ENCODE peak calls at places on chromosomes 2 and 18, in five cellular contexts. Q is ovary, K is colonic mucosa, R is left ventricle myocardium inferior, G is fibroblast of lung. I is an unnamed sample. For H3K4me1, the result is how much of the 10 kb centered on the place peaks cover.

GRCh38 chr2:31397099-31397498 is 17.4 kb downstream of the XDH start:
- DNase-seq in K (no peak), R (peak), G (no peak), Q (no peak), I (no peak)

GRCh38 chr2:75241696-75242095 is 42.4 kb upstream of the TACR1 start:
- DNase-seq in G (peak), Q (no peak), K (no peak), R (no peak), I (no peak)

GRCh38 chr2:217016829-217017228 is 157.0 kb upstream of the TNP1 start:
- DNase-seq in R (peak), Q (no peak), K (no peak), G (no peak), I (no peak)

GRCh38 chr2:52000156-52000855 is 968.4 kb upstream of the NRXN1 start:
- DNase-seq in K (no peak), Q (no peak), G (peak), R (no peak), I (no peak)

GRCh38 chr2:74513605-74514367 is 464 bp upstream of the TLX2 start:
- DNase-seq in Q (no peak), K (no peak), G (no peak), R (no peak), I (no peak)

GRCh38 chr2:122001441-122001874 is 246.0 kb downstream of the TSN start:
- DNase-seq in Q (no peak), G (no peak), R (no peak), K (no peak), I (no peak)

GRCh38 chr2:69731575-69731974 is 10.4 kb upstream of the ANXA4 start:
- DNase-seq in G (no peak), R (no peak), K (no peak), Q (no peak), I (no peak)

GRCh38 chr2:68827681-68828080 is 43.5 kb downstream of the BMP10 start:
- DNase-seq in Q (no peak), K (no peak), R (no peak), G (peak), I (no peak)

GRCh38 chr2:221100467-221101089 is 471.5 kb downstream of the EPHA4 start:
- DNase-seq in Q (no peak), K (no peak), G (no peak), R (no peak), I (no peak)

GRCh38 chr2:17518212-17519154 is at the start of gene RAD51AP2:
- DNase-seq in G (peak), K (peak), Q (peak), R (peak), I (peak)

GRCh38 chr2:167438206-167438605 is 549.9 kb downstream of the XIRP2 start:
- DNase-seq in G (peak), R (no peak), K (peak), Q (no peak), I (no peak)

GRCh38 chr2:226953206-226953605 is 117.4 kb downstream of the RHBDD1 start:
- DNase-seq in R (no peak), Q (no peak), K (no peak), G (peak), I (peak)

GRCh38 chr18:35172451-35173035 is 68.3 kb upstream of the ZNF397 start:
- DNase-seq in Q (no peak), G (peak), R (no peak), K (no peak), I (no peak)

GRCh38 chr2:135688978-135689377 is 52.7 kb upstream of the UBXN4 start:
- DNase-seq in R (no peak), K (no peak), G (no peak), Q (no peak), I (no peak)

GRCh38 chr2:190574169-190574568 is 39.6 kb upstream of the NEMP2 start:
- DNase-seq in Q (no peak), R (no peak), G (peak), K (no peak), I (no peak)

GRCh38 chr2:165840333-165840958 is 46.4 kb upstream of the GALNT3 start:
- DNase-seq in K (no peak), R (no peak), G (no peak), Q (no peak), I (no peak)

GRCh38 chr2:241135737-241136136 is 13.5 kb downstream of the PASK start:
- DNase-seq in K (no peak), R (no peak), G (no peak), Q (no peak), I (no peak)

GRCh38 chr2:240393831-240394410 is 41.5 kb upstream of the GPC1 start:
- DNase-seq in G (peak), K (no peak), Q (no peak), R (no peak), I (no peak)

GRCh38 chr2:63842149-63843061 is 709 bp downstream of the UGP2 start:
- DNase-seq in R (no peak), G (peak), K (peak), Q (peak), I (peak)

GRCh38 chr2:111697560-111697959 is 186.4 kb downstream of the ANAPC1 start:
- DNase-seq in K (no peak), R (no peak), G (no peak), Q (no peak), I (no peak)

GRCh38 chr2:111698089-111698488 is 185.9 kb downstream of the ANAPC1 start:
- DNase-seq in G (no peak), R (no peak), K (peak), Q (no peak), I (no peak)

GRCh38 chr2:111701266-111701665 is 182.7 kb downstream of the ANAPC1 start:
- DNase-seq in G (peak), R (no peak), K (no peak), Q (no peak), I (no peak)

GRCh38 chr2:111701798-111702118 is 182.2 kb downstream of the ANAPC1 start:
- DNase-seq in Q (no peak), G (no peak), K (peak), R (no peak), I (no peak)

DNA sequence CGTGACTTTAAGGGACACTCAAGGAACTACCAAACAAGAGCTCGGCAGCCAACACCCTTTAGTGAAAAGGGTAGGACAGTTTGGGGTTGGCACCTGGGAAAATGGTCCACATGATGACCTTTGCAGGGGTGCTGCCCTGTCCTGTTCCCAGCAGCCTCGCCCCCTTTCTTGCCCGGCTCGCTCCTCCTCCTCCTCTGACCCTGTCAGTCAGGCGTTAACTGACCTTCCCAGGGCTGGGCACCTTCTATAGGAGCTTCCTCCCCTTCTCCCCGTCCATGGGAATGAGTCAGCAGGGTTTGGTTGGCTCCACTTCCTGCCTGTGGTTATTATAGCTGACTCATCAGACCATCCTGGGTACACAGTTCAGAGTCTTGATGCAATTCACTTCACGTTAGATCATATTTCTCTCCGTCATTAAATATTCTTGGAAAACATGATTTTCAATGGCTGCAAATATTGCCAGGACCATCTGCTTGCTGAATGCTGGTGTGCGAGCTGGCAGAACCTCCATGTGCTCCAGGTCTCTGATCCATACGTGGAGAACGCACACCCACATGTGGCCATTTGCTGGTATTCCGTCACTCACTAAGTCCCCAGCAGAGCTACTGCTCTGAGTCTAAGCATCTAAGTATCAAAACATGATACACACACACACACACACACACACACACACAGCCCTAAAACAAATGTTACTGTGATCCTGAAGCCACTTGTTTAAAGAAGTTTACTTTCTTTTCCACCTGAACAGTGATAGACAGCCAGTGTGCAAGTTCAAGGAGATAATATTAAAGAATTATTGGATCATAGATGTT is 185.0 kb downstream of the ANAPC1 start:
- DNase-seq in Q (no peak), G (peak), R (peak), K (peak), I (peak)
- TF ChIP-seq CTCF in Q (no peak), G (peak), R (no peak), K (no peak), I (no peak)

GRCh38 chr2:20447437-20448245 is 767 bp downstream of the RHOB start:
- DNase-seq in Q (peak), R (peak), K (peak), G (peak), I (peak)
- H3K4me1 ChIP-seq in Q (under half), R (half or more), K (under half), G (under half), I (under half)

GRCh38 chr18:46677609-46678470 is 20.8 kb upstream of the LOXHD1 start:
- DNase-seq in G (peak), R (no peak), Q (no peak), K (no peak), I (no peak)
- TF ChIP-seq CTCF in G (no peak), R (peak), Q (no peak), K (no peak), I (no peak)

GRCh38 chr2:144495227-144495933 is 24.5 kb downstream of the ZEB2 start:
- DNase-seq in R (no peak), G (peak), K (no peak), Q (no peak), I (no peak)
- H3K4me1 ChIP-seq in R (half or more), G (under half), K (under half), Q (under half), I (under half)

DNA sequence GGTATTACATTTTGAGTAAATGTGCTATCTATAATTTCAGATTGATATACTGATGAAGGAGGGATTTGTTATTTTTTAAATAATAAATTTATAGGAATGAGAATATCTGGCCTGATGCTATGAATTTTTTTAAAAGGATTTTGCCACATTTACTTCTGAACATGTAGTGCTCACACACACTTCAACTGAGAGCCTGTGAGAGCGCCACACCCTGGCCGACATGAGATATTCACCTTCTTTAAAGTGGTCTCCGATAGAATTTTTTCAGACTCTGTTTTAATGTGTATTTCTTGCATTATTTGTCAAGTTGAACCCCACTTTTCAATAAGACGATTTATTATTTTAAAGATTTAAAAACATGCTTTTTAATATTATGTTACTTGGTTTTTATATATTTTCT is 813.3 kb downstream of the DCC start:
- DNase-seq in K (no peak), G (no peak), R (no peak), Q (no peak), I (no peak)
- TF ChIP-seq CTCF in K (no peak), G (no peak), R (peak), Q (no peak), I (no peak)